ENCODE peak calls at places on chromosomes 12 and 14, in nine cellular contexts. X, U, B, H, V, W, G, O and L are unnamed samples.

GRCh38 chr14:59407246-59407615 is 57.9 kb downstream of the GPR135 start:
- DNase-seq in X (no peak), U (no peak), B (peak), H (no peak), V (no peak), W (peak), G (no peak), O (no peak), L (no peak)

GRCh38 chr12:13241833-13242232 is 45.3 kb downstream of the EMP1 start:
- DNase-seq in X (no peak), U (no peak), B (no peak), H (no peak), V (no peak), W (no peak), G (no peak), O (no peak), L (no peak)

GRCh38 chr14:30015471-30015870 is 87.8 kb upstream of the PRKD1 start:
- DNase-seq in X (no peak), U (no peak), B (no peak), H (no peak), V (no peak), W (peak), G (no peak), O (no peak), L (no peak)

GRCh38 chr12:88142610-88142991 is 494 bp downstream of the TMTC3 start:
- DNase-seq in X (peak), U (no peak), B (no peak), H (peak), V (peak), W (no peak), G (no peak), O (peak), L (peak)

GRCh38 chr14:24903337-24903736 is 146.6 kb downstream of the STXBP6 start:
- DNase-seq in X (no peak), U (no peak), B (peak), H (no peak), V (no peak), W (peak), G (peak), O (no peak), L (peak)

GRCh38 chr12:108079731-108080130 is 49.4 kb upstream of the WSCD2 start:
- DNase-seq in X (no peak), U (no peak), B (no peak), H (no peak), V (no peak), W (no peak), G (no peak), O (no peak), L (no peak)

GRCh38 chr14:31913370-31913769 is 163.7 kb upstream of the ARHGAP5 start:
- DNase-seq in X (no peak), U (no peak), B (no peak), H (no peak), V (no peak), W (no peak), G (no peak), O (no peak), L (no peak)

GRCh38 chr12:7869137-7869536 is 3.6 kb downstream of the SLC2A14 start:
- DNase-seq in X (no peak), U (no peak), B (peak), H (no peak), V (no peak), W (peak), G (no peak), O (no peak), L (peak)

GRCh38 chr12:115630133-115630532 is 647.4 kb downstream of the MED13L start:
- DNase-seq in X (no peak), U (no peak), B (no peak), H (no peak), V (no peak), W (no peak), G (no peak), O (no peak), L (no peak)

GRCh38 chr14:35963209-35963608 is 137.1 kb downstream of the BRMS1L start:
- DNase-seq in X (no peak), U (no peak), B (no peak), H (no peak), V (no peak), W (no peak), G (no peak), O (no peak), L (peak)

GRCh38 chr14:98345186-98345585 is 926.8 kb downstream of the BCL11B start:
- DNase-seq in X (no peak), U (no peak), B (no peak), H (no peak), V (no peak), W (no peak), G (peak), O (no peak), L (no peak)

GRCh38 chr14:96502621-96503251 is 554 bp downstream of the PAPOLA start:
- DNase-seq in X (peak), U (peak), B (peak), H (peak), V (peak), W (peak), G (no peak), O (peak), L (peak)

GRCh38 chr12:57838594-57839302 is 7.8 kb downstream of the CTDSP2 start:
- DNase-seq in X (no peak), U (no peak), B (no peak), H (no peak), V (no peak), W (peak), G (no peak), O (no peak), L (peak)

GRCh38 chr14:76056128-76056527 is 70.6 kb downstream of the IFT43 start:
- DNase-seq in X (peak), U (no peak), B (peak), H (no peak), V (peak), W (peak), G (no peak), O (no peak), L (peak)

GRCh38 chr14:88901991-88902390 is 77.5 kb downstream of the TTC8 start:
- DNase-seq in X (no peak), U (no peak), B (no peak), H (no peak), V (no peak), W (no peak), G (no peak), O (no peak), L (no peak)

GRCh38 chr12:99600388-99600787 is 47.2 kb upstream of the GARIN6 start:
- DNase-seq in X (no peak), U (no peak), B (no peak), H (no peak), V (no peak), W (no peak), G (peak), O (no peak), L (no peak)

GRCh38 chr14:44962573-44963528 is 861 bp downstream of the TOGARAM1 start:
- DNase-seq in X (peak), U (no peak), B (peak), H (peak), V (peak), W (peak), G (no peak), O (peak), L (peak)

GRCh38 chr14:53192023-53192422 is 38.9 kb upstream of the DDHD1 start:
- DNase-seq in X (no peak), U (no peak), B (no peak), H (no peak), V (no peak), W (peak), G (no peak), O (no peak), L (no peak)

GRCh38 chr12:45409966-45410365 is 194.1 kb downstream of the ANO6 start:
- DNase-seq in X (no peak), U (no peak), B (peak), H (peak), V (no peak), W (peak), G (no peak), O (no peak), L (no peak)

GRCh38 chr14:61887628-61888027 is 125.4 kb downstream of the SNAPC1 start:
- DNase-seq in X (no peak), U (no peak), B (no peak), H (no peak), V (no peak), W (no peak), G (peak), O (no peak), L (no peak)

GRCh38 chr14:22472935-22473854 is 115.8 kb downstream of the DAD1 start:
- DNase-seq in X (peak), U (no peak), B (peak), H (peak), V (peak), W (peak), G (no peak), O (peak), L (peak)

GRCh38 chr14:97878727-97879126 is 1081.5 kb downstream of the VRK1 start:
- DNase-seq in X (no peak), U (no peak), B (no peak), H (peak), V (no peak), W (peak), G (no peak), O (no peak), L (no peak)

GRCh38 chr12:24197517-24197916 is 248.0 kb upstream of the SOX5 start:
- DNase-seq in X (no peak), U (no peak), B (no peak), H (no peak), V (no peak), W (no peak), G (no peak), O (no peak), L (peak)

GRCh38 chr14:32370720-32371119 is 41.6 kb downstream of the AKAP6 start:
- DNase-seq in X (no peak), U (no peak), B (peak), H (no peak), V (no peak), W (peak), G (peak), O (no peak), L (no peak)

GRCh38 chr14:71238835-71239234 is 331.6 kb downstream of the PCNX1 start:
- DNase-seq in X (no peak), U (no peak), B (no peak), H (no peak), V (no peak), W (peak), G (no peak), O (no peak), L (no peak)

GRCh38 chr12:57272337-57273151 is 21.6 kb upstream of the STAC3 start:
- DNase-seq in X (peak), U (no peak), B (no peak), H (peak), V (no peak), W (peak), G (no peak), O (peak), L (no peak)

GRCh38 chr12:85277900-85278597 is 2.0 kb upstream of the ALX1 start:
- DNase-seq in X (no peak), U (no peak), B (no peak), H (no peak), V (no peak), W (no peak), G (no peak), O (no peak), L (no peak)

GRCh38 chr12:62446741-62447452 is 19.7 kb upstream of the MON2 start:
- DNase-seq in X (no peak), U (no peak), B (no peak), H (no peak), V (no peak), W (no peak), G (no peak), O (no peak), L (no peak)

GRCh38 chr12:65305346-65305950 is 27.0 kb downstream of the MSRB3 start:
- DNase-seq in X (no peak), U (no peak), B (peak), H (no peak), V (no peak), W (no peak), G (no peak), O (no peak), L (no peak)

GRCh38 chr12:53495903-53496751 is 3.1 kb downstream of the MAP3K12 start:
- DNase-seq in X (peak), U (no peak), B (peak), H (peak), V (peak), W (peak), G (no peak), O (peak), L (no peak)

GRCh38 chr12:112924986-112925385 is 13.3 kb upstream of the OAS3 start:
- DNase-seq in X (no peak), U (no peak), B (no peak), H (no peak), V (no peak), W (no peak), G (no peak), O (no peak), L (no peak)

GRCh38 chr12:13268606-13269005 is 72.1 kb downstream of the EMP1 start:
- DNase-seq in X (no peak), U (no peak), B (no peak), H (no peak), V (no peak), W (no peak), G (no peak), O (no peak), L (no peak)

GRCh38 chr12:22275847-22276246 is 58.7 kb downstream of the ST8SIA1 start:
- DNase-seq in X (peak), U (peak), B (peak), H (peak), V (no peak), W (peak), G (peak), O (peak), L (no peak)

GRCh38 chr14:103930051-103930604 is 1.9 kb downstream of the TDRD9 start:
- DNase-seq in X (no peak), U (no peak), B (no peak), H (no peak), V (no peak), W (no peak), G (no peak), O (no peak), L (no peak)

GRCh38 chr12:1611775-1612174 is 17.3 kb upstream of the WNT5B start:
- DNase-seq in X (no peak), U (no peak), B (peak), H (no peak), V (no peak), W (peak), G (no peak), O (no peak), L (no peak)

GRCh38 chr14:104267895-104268294 is 129.5 kb downstream of the KIF26A start:
- DNase-seq in X (peak), U (no peak), B (no peak), H (no peak), V (no peak), W (peak), G (no peak), O (no peak), L (no peak)

GRCh38 chr12:55043542-55043941 is 23.8 kb downstream of the NEUROD4 start:
- DNase-seq in X (no peak), U (no peak), B (no peak), H (no peak), V (no peak), W (no peak), G (no peak), O (no peak), L (no peak)

GRCh38 chr12:91703884-91704283 is 441.8 kb downstream of the BTG1 start:
- DNase-seq in X (no peak), U (no peak), B (no peak), H (no peak), V (no peak), W (no peak), G (no peak), O (no peak), L (no peak)

GRCh38 chr12:99745106-99745505 is 97.6 kb downstream of the GARIN6 start:
- DNase-seq in X (no peak), U (no peak), B (no peak), H (no peak), V (no peak), W (no peak), G (no peak), O (no peak), L (no peak)

DNA sequence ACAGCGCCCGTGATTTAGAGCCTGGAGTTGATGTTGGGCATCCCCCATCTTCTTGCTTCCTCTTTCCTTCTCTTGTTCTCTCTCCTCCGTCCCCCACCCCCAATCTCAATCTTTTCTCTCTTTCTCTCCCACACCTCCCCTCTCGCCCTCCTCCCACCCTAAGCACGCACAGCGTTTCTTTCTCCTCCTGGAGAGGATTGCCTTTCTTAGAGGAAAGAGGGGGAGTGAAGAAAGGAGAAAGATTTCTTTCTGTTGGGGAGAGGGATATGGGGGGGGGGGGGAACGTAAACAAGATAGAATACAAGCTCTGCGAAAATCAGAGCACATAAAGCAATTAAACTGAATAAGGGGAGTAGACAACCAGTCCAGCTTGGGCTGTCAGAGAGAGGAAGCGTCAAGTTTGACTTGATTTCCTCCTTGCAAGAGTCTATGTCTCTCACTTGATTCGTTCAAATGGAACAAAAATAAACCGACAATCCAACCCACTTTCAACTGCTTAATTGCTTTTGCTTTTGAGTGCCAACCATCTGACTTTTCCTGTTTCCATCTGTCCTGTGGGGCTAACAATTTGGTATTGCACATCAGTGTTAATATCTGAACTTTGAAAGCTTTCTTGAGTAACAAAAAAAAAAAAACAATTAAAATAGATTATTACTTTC is 852 bp downstream of the SYT1 start:
- DNase-seq in X (peak), U (no peak), B (peak), H (no peak), V (no peak), W (no peak), G (no peak), O (no peak), L (peak)
- H3K4me3 ChIP-seq in X (peak), U (peak), B (peak), H (no peak), V (no peak), W (peak), G (peak), O (no peak), L (peak)

GRCh38 chr14:34460841-34461240 is 1.2 kb downstream of the SPTSSA start:
- DNase-seq in X (no peak), U (no peak), B (peak), H (no peak), V (no peak), W (peak), G (no peak), O (no peak), L (no peak)
- H3K4me3 ChIP-seq in X (peak), U (peak), B (peak), H (peak), V (peak), W (peak), G (peak), O (peak), L (peak)

DNA sequence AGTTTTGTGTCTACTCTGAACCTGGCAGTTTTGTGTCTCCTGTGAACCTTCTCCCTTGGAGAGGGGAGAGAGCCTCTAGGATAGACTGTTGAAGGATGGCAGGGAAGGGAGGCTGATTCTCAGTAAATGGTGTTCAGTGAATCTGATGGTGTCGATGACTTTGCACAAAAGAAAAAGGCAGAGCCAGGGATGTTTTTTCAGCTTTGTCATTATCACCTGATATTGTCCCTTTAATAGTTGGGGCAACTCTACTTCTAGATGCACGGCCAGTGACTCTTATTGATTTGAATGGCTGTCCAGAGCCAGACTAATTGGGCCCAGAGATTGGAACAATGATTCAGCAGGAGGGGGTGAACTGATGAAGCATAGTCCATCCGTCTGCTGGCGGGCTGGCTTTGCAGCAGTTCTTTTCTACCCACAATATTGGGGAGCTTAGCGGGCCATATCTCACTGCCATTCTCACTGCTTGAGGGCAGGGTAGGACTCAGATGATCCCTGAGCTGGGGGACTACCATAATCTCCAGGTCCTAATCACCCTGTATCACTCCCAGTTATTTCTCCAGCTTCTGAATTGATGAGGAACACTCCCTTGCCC is 93.1 kb downstream of the ADCK1 start:
- DNase-seq in X (no peak), U (no peak), B (no peak), H (no peak), V (no peak), W (no peak), G (no peak), O (no peak), L (no peak)
- H3K4me3 ChIP-seq in X (no peak), U (no peak), B (no peak), H (no peak), V (no peak), W (no peak), G (no peak), O (no peak), L (no peak)

GRCh38 chr12:68580911-68581310 is 29.8 kb upstream of the RAP1B start:
- DNase-seq in X (no peak), U (no peak), B (no peak), H (no peak), V (no peak), W (no peak), G (no peak), O (no peak), L (no peak)
- H3K4me3 ChIP-seq in X (no peak), U (no peak), B (no peak), H (no peak), V (no peak), W (no peak), G (no peak), O (no peak), L (no peak)

GRCh38 chr12:111122458-111122878 is 202.1 kb upstream of the MYL2 start:
- DNase-seq in X (no peak), U (no peak), B (no peak), H (no peak), V (peak), W (no peak), G (no peak), O (no peak), L (peak)
- H3K4me3 ChIP-seq in X (no peak), U (no peak), B (no peak), H (no peak), V (no peak), W (no peak), G (no peak), O (no peak), L (peak)

DNA sequence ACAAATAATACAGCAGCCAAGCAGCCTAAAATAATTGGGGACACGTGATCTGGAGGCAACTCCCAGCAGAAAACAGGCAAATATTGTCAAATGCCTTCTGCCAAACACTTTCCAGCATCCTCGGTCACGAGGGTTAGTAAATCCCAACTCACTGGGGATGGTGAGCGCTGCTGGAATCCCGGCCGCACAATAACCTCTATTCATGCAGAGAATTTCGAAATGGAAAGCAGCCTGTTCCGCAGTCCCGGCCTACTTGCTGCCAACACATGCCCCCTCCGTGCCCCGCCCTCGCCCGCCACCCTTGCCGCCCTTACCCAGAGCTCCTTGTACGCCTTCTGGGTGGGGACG is 62.2 kb downstream of the RFX4 start:
- DNase-seq in X (no peak), U (no peak), B (no peak), H (peak), V (no peak), W (no peak), G (no peak), O (no peak), L (peak)
- H3K4me3 ChIP-seq in X (no peak), U (no peak), B (no peak), H (peak), V (no peak), W (no peak), G (no peak), O (no peak), L (no peak)